ENCODE peak calls at places on chromosomes 7 and 10, in ten cellular contexts. E is iPS DF 6.9; L is CD4-positive, CD25-positive, alpha-beta regulatory T cell; U is kidney; Y is OCI-LY7; I is cardiac fibroblast; O is choroid plexus epithelial cell; P is CD8-positive, alpha-beta T cell; V is bronchial epithelial cell; T is HAP-1. B is an unnamed sample.

GRCh38 chr7:24825931-24826661 is 68.8 kb upstream of the GSDME start:
- DNase-seq in Y (no peak), L (no peak), E (no peak), U (no peak), V (peak), I (peak), O (peak), P (no peak), T (peak), B (no peak)

GRCh38 chr10:37473906-37474305 is 348.5 kb downstream of the ANKRD30A start:
- DNase-seq in V (no peak), E (no peak), P (no peak), I (no peak), T (no peak), O (no peak), Y (no peak), L (no peak), U (no peak), B (no peak)

GRCh38 chr10:97895915-97896314 is 46.3 kb downstream of the GOLGA7B start:
- DNase-seq in U (no peak), P (no peak), V (peak), E (no peak), I (no peak), O (no peak), Y (no peak), T (no peak), L (no peak), B (no peak)

GRCh38 chr7:120402368-120402767 is 129.4 kb downstream of the KCND2 start:
- DNase-seq in O (peak), L (no peak), U (no peak), I (peak), P (no peak), Y (no peak), E (no peak), V (peak), T (no peak), B (no peak)

GRCh38 chr10:8331896-8332729 is 277.6 kb downstream of the GATA3 start:
- DNase-seq in I (peak), O (peak), P (peak), Y (no peak), E (peak), L (peak), U (peak), V (peak), T (peak), B (no peak)

GRCh38 chr7:105849122-105849855 is 27.1 kb downstream of the ATXN7L1 start:
- DNase-seq in E (peak), T (no peak), O (peak), P (peak), U (no peak), I (no peak), Y (no peak), L (peak), V (peak), B (no peak)

GRCh38 chr10:10499839-10500238 is 517.8 kb upstream of the CELF2 start:
- DNase-seq in O (peak), L (no peak), Y (no peak), P (no peak), T (no peak), E (no peak), U (no peak), V (peak), I (peak), B (no peak)

GRCh38 chr7:146146866-146147265 is 30.3 kb downstream of the CNTNAP2 start:
- DNase-seq in Y (no peak), O (peak), T (no peak), L (no peak), I (peak), V (no peak), U (no peak), P (no peak), E (no peak), B (no peak)

GRCh38 chr10:113216068-113216467 is 266.0 kb downstream of the TCF7L2 start:
- DNase-seq in T (no peak), E (no peak), P (no peak), I (no peak), O (no peak), V (peak), Y (no peak), U (no peak), L (no peak), B (no peak)

GRCh38 chr7:45924283-45924682 is 3.2 kb upstream of the IGFBP3 start:
- DNase-seq in Y (no peak), I (peak), P (no peak), L (no peak), E (no peak), O (peak), T (no peak), V (peak), U (no peak), B (no peak)

GRCh38 chr10:49784631-49785030 is 22.5 kb upstream of the OGDHL start:
- DNase-seq in O (no peak), I (no peak), V (no peak), U (no peak), P (no peak), T (no peak), L (no peak), Y (no peak), E (no peak), B (no peak)

GRCh38 chr7:143299840-143300239 is 11.7 kb downstream of the CASP2 start:
- DNase-seq in P (peak), O (peak), U (no peak), I (no peak), E (no peak), Y (peak), T (peak), V (no peak), L (peak), B (peak)

GRCh38 chr10:71075066-71075758 is 137.2 kb upstream of the UNC5B start:
- DNase-seq in V (peak), O (no peak), U (peak), P (no peak), I (no peak), Y (no peak), L (no peak), T (peak), E (no peak), B (peak)

GRCh38 chr7:5546626-5547025 is 123.0 kb upstream of the TNRC18 start:
- DNase-seq in U (no peak), Y (no peak), P (no peak), E (no peak), V (no peak), T (no peak), I (no peak), O (no peak), L (no peak), B (no peak)

GRCh38 chr7:91230503-91230902 is 33.7 kb upstream of the FZD1 start:
- DNase-seq in I (no peak), E (no peak), L (no peak), U (no peak), O (no peak), T (no peak), P (no peak), Y (no peak), V (no peak), B (no peak)

GRCh38 chr10:86364551-86365345 is 1.8 kb downstream of the GRID1 start:
- DNase-seq in O (no peak), P (no peak), E (no peak), U (peak), I (no peak), V (no peak), L (no peak), Y (no peak), T (no peak), B (peak)

GRCh38 chr7:106345421-106346166 is 60.8 kb upstream of the NAMPT start:
- DNase-seq in T (no peak), P (no peak), U (no peak), E (no peak), O (peak), I (peak), V (peak), Y (no peak), L (peak), B (no peak)

GRCh38 chr7:28347462-28347861 is 64.9 kb upstream of the CREB5 start:
- DNase-seq in T (no peak), V (no peak), Y (no peak), L (no peak), E (no peak), O (peak), I (peak), U (no peak), P (no peak), B (no peak)

GRCh38 chr7:37195388-37195787 is 253.3 kb downstream of the ELMO1 start:
- DNase-seq in Y (no peak), L (no peak), T (no peak), V (no peak), U (no peak), E (no peak), O (no peak), I (no peak), P (no peak), B (no peak)

GRCh38 chr7:37194943-37195342 is 253.7 kb downstream of the ELMO1 start:
- DNase-seq in E (no peak), O (no peak), Y (no peak), L (no peak), V (no peak), T (no peak), U (no peak), I (no peak), P (no peak), B (no peak)

GRCh38 chr7:37198188-37198905 is 250.3 kb downstream of the ELMO1 start:
- DNase-seq in T (no peak), Y (no peak), V (no peak), U (no peak), E (no peak), I (no peak), P (no peak), L (no peak), O (no peak), B (no peak)

GRCh38 chr7:37198906-37199485 is 249.7 kb downstream of the ELMO1 start:
- DNase-seq in U (peak), T (peak), E (peak), Y (peak), P (peak), L (peak), V (peak), O (peak), I (peak), B (peak)

GRCh38 chr7:37196631-37197030 is 252.0 kb downstream of the ELMO1 start:
- DNase-seq in L (no peak), V (no peak), P (no peak), E (no peak), I (no peak), Y (no peak), T (no peak), O (no peak), U (no peak), B (no peak)
- H3K4me3 ChIP-seq in L (no peak), V (no peak), P (no peak), E (no peak), I (no peak), Y (no peak), T (no peak), O (no peak), U (no peak), B (no peak)

DNA sequence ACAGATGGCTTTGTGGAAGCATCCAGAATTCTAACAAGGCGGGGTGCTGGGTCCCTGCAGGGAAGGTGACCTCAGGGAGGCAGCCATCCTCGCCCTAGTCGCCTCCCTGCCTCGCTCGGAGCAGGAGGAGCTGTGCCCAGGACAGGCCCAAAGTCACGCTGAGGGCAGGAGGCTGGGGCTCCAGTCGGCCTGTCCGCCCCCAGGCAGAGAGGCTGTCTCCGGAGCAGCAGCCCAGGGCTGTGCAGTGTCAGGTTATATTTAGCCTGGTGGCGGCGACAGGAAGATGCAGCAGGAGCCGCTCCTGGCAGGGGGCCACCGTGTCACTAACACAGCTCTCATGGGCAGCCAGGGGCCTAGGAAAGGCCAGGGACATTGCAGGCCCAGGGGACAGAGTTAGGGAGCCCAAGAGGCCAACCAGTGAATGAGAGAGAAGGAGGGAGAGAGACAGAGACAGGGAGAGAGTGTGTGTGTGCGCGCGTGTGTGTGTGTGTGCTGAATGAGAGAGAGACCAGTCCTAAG is 13.5 kb downstream of the KCNH2 start:
- DNase-seq in O (no peak), P (no peak), U (no peak), T (no peak), V (no peak), E (no peak), Y (no peak), I (no peak), L (no peak), B (peak)
- H3K4me3 ChIP-seq in O (no peak), P (no peak), U (no peak), T (no peak), V (no peak), E (no peak), Y (no peak), I (no peak), L (no peak), B (no peak)

GRCh38 chr7:22633954-22634474 is 93.0 kb upstream of the IL6 start:
- DNase-seq in P (no peak), I (no peak), Y (no peak), T (no peak), E (no peak), V (no peak), O (no peak), L (no peak), U (no peak), B (no peak)

GRCh38 chr7:22630069-22630468 is 96.9 kb upstream of the IL6 start:
- DNase-seq in Y (no peak), U (no peak), V (no peak), I (no peak), T (no peak), P (no peak), L (no peak), E (no peak), O (no peak), B (no peak)

GRCh38 chr7:22633286-22633953 is 93.6 kb upstream of the IL6 start:
- DNase-seq in T (no peak), L (no peak), V (no peak), U (no peak), O (no peak), Y (no peak), P (no peak), E (no peak), I (no peak), B (no peak)

GRCh38 chr7:22631730-22632129 is 95.3 kb upstream of the IL6 start:
- DNase-seq in P (no peak), Y (no peak), V (no peak), T (no peak), L (no peak), O (no peak), E (no peak), U (no peak), I (no peak), B (no peak)

GRCh38 chr7:22632674-22633073 is 94.3 kb upstream of the IL6 start:
- DNase-seq in Y (no peak), I (no peak), V (no peak), E (no peak), P (no peak), O (no peak), L (no peak), U (no peak), T (no peak), B (no peak)
- H3K4me3 ChIP-seq in Y (no peak), I (no peak), V (no peak), E (no peak), P (no peak), O (no peak), L (no peak), U (no peak), T (no peak), B (no peak)

GRCh38 chr7:71363627-71364026 is 231.7 kb downstream of the GALNT17 start:
- DNase-seq in I (no peak), P (no peak), L (no peak), V (no peak), O (no peak), Y (no peak), E (no peak), U (no peak), T (no peak), B (no peak)
- H3K4me3 ChIP-seq in I (no peak), P (no peak), L (no peak), V (no peak), O (no peak), Y (no peak), E (no peak), U (no peak), T (no peak), B (no peak)